ENCODE peak calls at places on chromosomes 5 and 9, in five cellular contexts. L is IMR-90, N is mesendoderm, V is neuronal stem cell, T is H9. I is an unnamed sample.

GRCh38 chr5:39331993-39332392 is 32.3 kb downstream of the C9 start:
- DNase-seq in N (no peak), L (no peak), T (no peak), V (no peak), I (no peak)

GRCh38 chr5:95068952-95069351 is 215.9 kb downstream of the MCTP1 start:
- DNase-seq in T (no peak), V (no peak), N (no peak), L (no peak), I (no peak)

GRCh38 chr5:95669540-95669939 is 13.3 kb downstream of the SPATA9 start:
- DNase-seq in T (peak; percentile 35), L (peak; percentile 99), V (no peak), N (peak; percentile 99), I (peak; percentile 98)

GRCh38 chr5:148208226-148208625 is 5.4 kb downstream of the SPINK6 start:
- DNase-seq in N (no peak), L (no peak), V (no peak), T (no peak), I (no peak)

GRCh38 chr9:123445981-123446610 is 90.1 kb downstream of the CRB2 start:
- DNase-seq in V (no peak), N (peak; percentile 81), L (peak; percentile 43), T (peak; percentile 35), I (no peak)

GRCh38 chr9:7783635-7784063 is 15.9 kb downstream of the DMAC1 start:
- DNase-seq in T (no peak), L (no peak), N (no peak), V (no peak), I (no peak)

GRCh38 chr5:73693573-73694061 is 67.6 kb downstream of the ARHGEF28 start:
- DNase-seq in N (peak; percentile 38), L (peak; percentile 49), V (no peak), T (no peak), I (peak; percentile 42)

GRCh38 chr5:30581198-30581925 is 612.1 kb upstream of the CDH6 start:
- DNase-seq in T (no peak), L (no peak), V (no peak), N (peak; percentile 36), I (no peak)

GRCh38 chr5:101142102-101142501 is 239.0 kb upstream of the ST8SIA4 start:
- DNase-seq in L (no peak), V (no peak), T (no peak), N (peak; percentile 11), I (no peak)

GRCh38 chr5:179828756-179829421 is 8.2 kb downstream of the SQSTM1 start:
- DNase-seq in N (no peak), T (no peak), V (no peak), L (no peak), I (no peak)
- H2BK5ac ChIP-seq in N (no peak overlapping the region), T (no peak overlapping the region), V (no peak overlapping the region), L (no peak overlapping the region), I (no peak overlapping the region)

DNA sequence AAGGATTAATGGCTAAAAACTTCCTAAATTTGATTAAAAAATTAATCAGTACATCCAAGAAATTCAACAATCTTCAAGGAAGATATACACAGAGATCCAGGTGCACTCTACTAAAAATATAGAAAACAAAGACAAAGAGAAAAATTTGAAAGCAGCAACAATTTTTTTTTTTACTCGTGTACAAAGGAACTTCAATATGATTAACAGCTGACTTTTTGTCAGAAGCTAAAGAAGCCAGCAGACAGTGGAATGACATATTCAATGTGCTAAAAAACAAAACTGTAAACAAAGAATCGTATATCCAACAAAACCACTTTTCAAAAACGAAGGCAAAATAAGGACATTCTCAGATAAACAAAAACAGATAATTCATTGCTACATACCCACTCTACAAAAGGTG is 234.6 kb downstream of the FSTL4 start:
- DNase-seq in V (no peak), N (no peak), T (no peak), L (no peak), I (no peak)
- H2BK5ac ChIP-seq in V (no peak overlapping the region), N (no peak overlapping the region), T (no peak overlapping the region), L (no peak overlapping the region), I (no peak overlapping the region)

DNA sequence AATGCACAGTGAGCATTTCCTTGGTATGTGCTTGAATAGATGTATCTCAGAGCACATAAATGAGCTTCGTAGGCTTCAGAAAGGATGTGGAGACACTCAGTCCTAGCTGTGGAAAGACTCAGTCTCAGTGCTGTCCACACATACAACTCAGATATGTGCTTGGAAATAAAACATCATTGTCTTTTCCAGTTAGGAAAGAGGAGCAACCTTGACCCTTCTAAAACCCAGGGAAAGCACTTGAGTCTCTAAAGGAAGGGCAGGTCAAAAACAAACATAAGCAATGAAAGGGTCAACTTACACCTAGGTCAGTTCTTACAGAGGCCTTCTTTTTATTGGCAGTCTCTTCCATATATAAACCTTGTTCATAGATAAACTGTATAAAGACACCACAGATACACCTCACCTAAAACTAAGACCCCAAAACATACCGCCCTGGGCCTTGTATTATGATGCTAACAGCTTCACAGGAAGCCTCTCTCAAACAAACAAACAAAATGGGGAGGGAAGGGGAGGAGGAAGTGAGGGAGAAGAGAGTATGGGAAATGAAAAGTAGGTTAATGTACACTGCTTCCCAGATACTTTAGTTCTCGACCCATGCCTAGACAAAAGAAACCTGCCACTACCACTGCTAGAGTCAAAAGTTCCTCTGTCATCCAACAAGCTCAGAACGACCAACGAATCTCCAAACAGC is 114.4 kb downstream of the UBAP2 start:
- DNase-seq in V (no peak), N (no peak), L (no peak), T (no peak), I (no peak)
- H2BK5ac ChIP-seq in V (no peak overlapping the region), N (no peak overlapping the region), L (no peak overlapping the region), T (no peak overlapping the region), I (no peak overlapping the region)

DNA sequence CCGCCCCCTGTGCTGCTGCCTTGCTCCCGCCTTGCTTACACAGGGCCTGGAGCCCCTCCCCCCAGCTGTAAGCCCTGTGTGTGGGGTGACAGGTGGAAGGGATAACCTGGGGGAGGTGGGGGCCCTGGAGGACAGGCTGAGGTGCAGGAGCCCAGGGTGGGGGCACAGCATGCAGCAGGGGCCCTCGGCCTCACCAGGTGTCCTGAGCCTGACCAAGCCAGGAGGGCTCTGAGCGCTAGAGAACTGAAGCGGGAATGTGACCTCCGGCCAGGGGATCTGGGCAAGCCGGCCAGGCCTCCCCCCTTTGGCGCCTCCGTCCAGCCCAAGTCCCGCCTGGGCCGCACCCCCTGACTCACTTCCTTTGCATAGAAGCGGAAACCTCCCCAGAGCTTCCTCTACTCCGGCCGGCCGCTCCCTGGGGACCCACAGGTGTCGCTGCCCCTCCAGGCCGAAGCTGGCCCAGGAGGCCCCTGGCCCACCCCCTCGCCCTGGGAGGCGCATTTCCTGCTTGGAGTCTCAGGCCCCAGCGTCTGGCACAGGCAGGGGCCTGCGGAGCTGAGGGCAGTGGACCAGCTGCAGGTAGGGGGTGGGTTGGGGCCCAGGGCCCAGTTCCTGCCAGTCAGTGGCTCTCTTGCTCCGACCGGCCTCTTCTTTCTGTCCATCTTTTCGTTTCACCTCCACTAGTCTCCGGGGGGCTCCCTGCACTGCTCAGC is at the start of gene TOR4A:
- DNase-seq in L (peak; percentile 86), V (no peak), T (peak; percentile 92), N (peak; percentile 94), I (peak; percentile 93)
- H2BK5ac ChIP-seq in L (peak within 1 kb of the TSS; percentile 71), V (peak within 1 kb of the TSS; percentile 75), T (no peak within 1 kb of the TSS), N (peak within 1 kb of the TSS; percentile 58), I (peak within 1 kb of the TSS; percentile 37)

DNA sequence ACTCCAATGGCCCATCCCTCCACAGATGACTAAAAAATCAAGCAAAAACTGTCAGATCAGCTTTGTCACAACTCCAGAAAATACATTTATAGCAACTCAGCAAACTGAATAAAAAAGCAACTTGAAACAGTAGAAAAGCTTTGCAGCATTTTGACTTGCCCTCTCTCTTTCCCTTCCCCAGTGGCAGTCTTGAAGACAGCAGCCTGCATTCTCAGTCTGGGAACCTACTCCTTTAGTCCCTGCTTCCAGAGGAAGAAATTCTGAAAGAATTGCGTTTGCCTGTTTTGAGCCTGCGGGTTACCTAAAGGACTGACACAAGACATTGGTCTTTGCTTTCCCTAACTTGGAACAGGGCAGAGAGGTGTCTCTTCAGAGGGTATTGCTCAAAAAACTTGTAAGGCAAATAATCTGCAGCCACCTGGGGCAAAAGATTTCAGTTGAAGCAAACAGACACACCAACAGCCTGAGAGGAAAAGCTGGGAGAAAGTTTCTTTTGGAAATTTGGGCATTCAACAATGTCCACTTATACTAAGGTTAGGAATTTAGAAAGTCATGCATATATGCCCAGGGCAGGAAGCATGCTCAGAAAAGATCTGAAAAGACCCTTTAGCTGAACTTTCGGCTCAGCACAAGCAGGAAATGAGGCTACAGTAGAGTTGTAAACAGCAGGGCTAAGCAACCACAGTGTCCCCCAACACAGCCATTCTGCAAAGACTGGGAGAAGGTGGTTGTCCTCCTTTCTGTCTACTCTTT is 15.2 kb upstream of the SLC35D2 start:
- DNase-seq in V (no peak), T (no peak), L (no peak), N (peak; percentile 44), I (peak; percentile 37)
- H2BK5ac ChIP-seq in V (no peak overlapping the region), T (no peak overlapping the region), L (no peak overlapping the region), N (no peak overlapping the region), I (no peak overlapping the region)

DNA sequence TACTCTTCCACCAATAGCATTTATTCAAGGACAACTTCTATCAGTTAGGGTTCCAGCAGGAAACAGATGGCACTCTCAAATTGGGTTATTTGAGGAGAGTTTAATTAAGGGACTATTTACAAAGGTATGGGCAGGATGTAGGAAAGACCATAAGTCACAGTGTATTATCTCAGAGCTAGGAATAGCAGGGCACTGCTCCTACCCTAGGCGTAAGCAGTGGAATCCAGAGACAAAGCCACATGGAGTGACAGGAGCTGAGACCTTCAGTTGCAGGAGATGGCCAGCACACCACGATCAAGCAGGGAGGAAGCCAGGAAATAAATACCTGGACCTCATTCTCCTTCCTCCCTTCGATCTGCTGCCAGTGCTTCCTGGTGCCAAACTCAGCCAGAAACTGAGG is 274.9 kb upstream of the SLC30A5 start:
- DNase-seq in N (no peak), V (no peak), T (no peak), L (no peak), I (no peak)
- H2BK5ac ChIP-seq in N (no peak overlapping the region), V (no peak overlapping the region), T (no peak overlapping the region), L (no peak overlapping the region), I (no peak overlapping the region)

DNA sequence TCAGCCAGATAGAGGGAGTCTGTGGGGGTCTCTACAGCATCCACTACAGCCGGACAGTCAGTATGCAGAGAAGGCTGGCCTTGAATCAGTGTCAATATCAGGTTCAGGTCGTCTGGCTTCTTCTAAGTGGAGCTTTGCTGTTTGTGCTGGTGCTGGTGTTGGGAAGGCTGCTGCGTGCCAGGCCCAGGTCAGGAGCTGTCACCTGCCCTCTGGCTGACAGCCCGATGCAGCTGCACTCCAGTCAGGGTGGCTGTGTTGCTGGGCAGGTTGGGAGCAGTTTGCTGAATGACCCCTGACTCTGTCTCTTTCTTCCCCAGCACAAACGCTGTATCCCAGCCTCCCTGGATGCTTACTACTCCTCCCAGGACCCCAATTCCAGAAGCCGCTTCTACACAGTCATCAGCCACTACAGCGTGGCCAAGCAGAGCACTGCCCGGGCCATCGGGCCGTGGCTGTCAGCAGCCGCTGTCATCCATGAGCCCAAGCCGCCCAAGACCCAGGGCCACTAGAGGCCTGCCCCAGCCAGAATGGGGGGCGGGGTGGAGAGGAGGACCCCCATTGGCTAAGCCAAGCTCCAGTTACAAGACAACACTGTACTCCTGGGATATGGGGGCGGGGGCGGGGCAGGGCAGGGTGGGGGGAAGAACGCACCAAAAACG is 61.6 kb downstream of the NSG2 start:
- DNase-seq in T (peak; percentile 65), L (no peak), N (no peak), V (no peak), I (no peak)
- H2BK5ac ChIP-seq in T (no peak overlapping the region), L (no peak overlapping the region), N (no peak overlapping the region), V (no peak overlapping the region), I (no peak overlapping the region)